ENCODE peak calls at places on chromosomes 11 and 22, in four cellular contexts. L is bronchial epithelial cell, T is hepatocyte, X is Peyer's patch. M is an unnamed sample.

GRCh38 chr22:23750374-23750743 is 553 bp downstream of the ZNF70 start:
- DNase-seq in T (no peak), L (no peak), X (no peak), M (no peak)

GRCh38 chr11:83249972-83250593 is 36.1 kb downstream of the CCDC90B start:
- DNase-seq in X (no peak), L (peak; percentile 48), T (peak; percentile 62), M (no peak)

GRCh38 chr11:101346591-101346990 is 217.0 kb upstream of the PGR start:
- DNase-seq in L (peak; percentile 16), X (no peak), T (no peak), M (no peak)

GRCh38 chr22:30284172-30284571 is 5.1 kb downstream of the CASTOR1 start:
- DNase-seq in X (no peak), L (no peak), T (no peak), M (no peak)

GRCh38 chr11:43504316-43504950 is 145.7 kb downstream of the TTC17 start:
- DNase-seq in T (no peak), L (peak; percentile 33), X (no peak), M (no peak)

GRCh38 chr22:43471186-43471585 is 59.4 kb downstream of the MPPED1 start:
- DNase-seq in L (no peak), X (no peak), T (no peak), M (no peak)

GRCh38 chr22:24178021-24178431 is 3.3 kb upstream of the SUSD2 start:
- DNase-seq in T (no peak), X (no peak), L (no peak), M (no peak)

GRCh38 chr22:39270280-39270679 is 25.5 kb upstream of the PDGFB start:
- DNase-seq in L (no peak), T (no peak), X (no peak), M (no peak)

GRCh38 chr11:98711011-98711410 is 309.7 kb upstream of the CNTN5 start:
- DNase-seq in T (no peak), X (no peak), L (no peak), M (no peak)

GRCh38 chr22:42385691-42386090 is 46.5 kb downstream of the NFAM1 start:
- DNase-seq in X (no peak), T (no peak), L (no peak), M (no peak)

GRCh38 chr22:42383287-42383686 is 48.9 kb downstream of the NFAM1 start:
- DNase-seq in T (no peak), L (no peak), X (no peak), M (no peak)

GRCh38 chr22:42383851-42384417 is 48.3 kb downstream of the NFAM1 start:
- DNase-seq in X (no peak), L (no peak), T (no peak), M (no peak)

GRCh38 chr22:42387631-42388030 is 44.6 kb downstream of the NFAM1 start:
- DNase-seq in T (no peak), X (no peak), L (no peak), M (no peak)

DNA sequence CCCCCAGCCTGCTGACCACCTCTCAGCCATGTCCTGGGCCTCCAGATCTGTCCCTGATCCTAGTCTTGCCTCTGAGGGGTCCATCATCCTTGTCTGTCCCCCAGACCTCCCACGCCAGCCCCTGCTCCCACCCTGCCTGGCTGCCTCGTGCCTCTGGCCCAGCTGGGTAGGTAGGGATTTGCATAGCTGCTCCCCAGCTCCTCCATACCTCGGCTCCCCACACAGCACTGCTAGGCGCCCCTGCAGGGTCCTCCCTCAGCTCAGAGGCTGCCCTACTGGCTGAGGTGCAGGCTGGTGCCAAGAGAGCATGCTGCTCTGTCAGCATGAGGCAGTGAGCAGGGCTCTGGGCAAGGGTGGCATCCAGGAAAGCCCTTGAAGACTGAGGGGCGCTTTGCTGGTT is 47.7 kb downstream of the NFAM1 start:
- DNase-seq in L (no peak), T (no peak), X (no peak), M (no peak)
- H3K4me3 ChIP-seq in L (no peak overlapping the region), T (no peak overlapping the region), X (no peak overlapping the region), M (no peak overlapping the region)

GRCh38 chr11:15695096-15695721 is 580.5 kb downstream of the INSC start:
- DNase-seq in X (no peak), L (no peak), T (no peak), M (no peak)
- TF ChIP-seq CTCF in X (no peak), L (no peak), T (no peak), M (no peak)

GRCh38 chr11:120211522-120212258 is 858 bp downstream of the OAF start:
- DNase-seq in X (peak; percentile 61), L (no peak), T (no peak), M (no peak)

GRCh38 chr11:120210651-120211521 is at the start of gene OAF:
- DNase-seq in L (peak; percentile 62), T (peak; percentile 87), X (peak; percentile 81), M (no peak)

GRCh38 chr11:120214581-120214980 is 3.7 kb downstream of the OAF start:
- DNase-seq in T (no peak), L (no peak), X (no peak), M (no peak)

GRCh38 chr11:120212259-120212888 is 1.5 kb downstream of the OAF start:
- DNase-seq in L (peak; percentile 51), T (no peak), X (no peak), M (no peak)

GRCh38 chr11:120212926-120213325 is 2.1 kb downstream of the OAF start:
- DNase-seq in X (peak; percentile 76), T (no peak), L (no peak), M (no peak)
- H3K4me3 ChIP-seq in X (peak overlapping the region; percentile 78), T (no peak overlapping the region), L (no peak overlapping the region), M (peak overlapping the region; percentile 94)

GRCh38 chr11:103110406-103110805 is 1.2 kb downstream of the DYNC2H1 start:
- DNase-seq in X (no peak), L (peak; percentile 43), T (peak; percentile 11), M (no peak)
- TF ChIP-seq CTCF in X (no peak), L (no peak), T (peak; percentile 34), M (peak; percentile 32)

DNA sequence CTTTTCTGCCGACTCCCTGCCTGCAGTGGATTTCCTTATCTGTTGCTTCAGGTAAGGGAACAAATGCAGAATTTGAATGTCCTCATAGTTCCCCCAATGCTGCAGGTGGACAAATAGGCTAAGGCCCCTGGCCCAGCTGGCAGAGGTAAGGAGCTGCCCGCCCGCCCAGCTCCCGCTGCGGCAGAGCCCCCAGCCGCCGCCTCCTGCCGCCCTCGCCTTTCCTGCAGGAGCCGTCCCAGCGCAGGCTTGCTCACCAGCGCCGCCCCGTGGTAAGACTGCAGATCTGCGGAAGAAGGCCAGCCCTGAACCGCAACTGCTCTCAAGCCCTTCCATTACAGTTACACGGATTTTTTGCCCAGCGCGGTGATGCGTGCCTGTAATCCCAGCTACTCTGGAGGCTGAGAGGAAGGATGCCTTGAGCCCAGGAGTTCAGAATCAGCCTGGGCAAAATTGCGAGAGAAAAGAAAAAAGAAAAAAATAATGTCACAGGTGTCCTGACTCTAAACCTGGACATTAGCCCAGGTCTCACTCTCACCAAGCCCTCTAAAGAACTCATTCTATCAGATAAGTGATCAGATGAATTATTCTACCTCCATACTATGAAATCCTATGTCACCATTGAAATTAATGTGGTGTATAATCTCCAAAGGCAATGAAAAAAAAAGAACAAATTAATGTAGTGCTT is 51.2 kb upstream of the EMID1 start:
- DNase-seq in X (peak; percentile 87), T (peak; percentile 86), L (peak; percentile 36), M (no peak)
- H3K4me3 ChIP-seq in X (peak overlapping the region; percentile 22), T (no peak overlapping the region), L (no peak overlapping the region), M (peak overlapping the region; percentile 46)

GRCh38 chr11:48024635-48025071 is 44.3 kb downstream of the PTPRJ start:
- DNase-seq in L (no peak), T (no peak), X (no peak), M (no peak)

GRCh38 chr11:48022445-48022844 is 42.1 kb downstream of the PTPRJ start:
- DNase-seq in L (no peak), T (no peak), X (no peak), M (no peak)

GRCh38 chr11:48025983-48026340 is 45.6 kb downstream of the PTPRJ start:
- DNase-seq in X (no peak), T (no peak), L (no peak), M (no peak)

GRCh38 chr11:48028909-48029685 is 48.7 kb downstream of the PTPRJ start:
- DNase-seq in T (no peak), L (peak; percentile 23), X (no peak), M (no peak)

DNA sequence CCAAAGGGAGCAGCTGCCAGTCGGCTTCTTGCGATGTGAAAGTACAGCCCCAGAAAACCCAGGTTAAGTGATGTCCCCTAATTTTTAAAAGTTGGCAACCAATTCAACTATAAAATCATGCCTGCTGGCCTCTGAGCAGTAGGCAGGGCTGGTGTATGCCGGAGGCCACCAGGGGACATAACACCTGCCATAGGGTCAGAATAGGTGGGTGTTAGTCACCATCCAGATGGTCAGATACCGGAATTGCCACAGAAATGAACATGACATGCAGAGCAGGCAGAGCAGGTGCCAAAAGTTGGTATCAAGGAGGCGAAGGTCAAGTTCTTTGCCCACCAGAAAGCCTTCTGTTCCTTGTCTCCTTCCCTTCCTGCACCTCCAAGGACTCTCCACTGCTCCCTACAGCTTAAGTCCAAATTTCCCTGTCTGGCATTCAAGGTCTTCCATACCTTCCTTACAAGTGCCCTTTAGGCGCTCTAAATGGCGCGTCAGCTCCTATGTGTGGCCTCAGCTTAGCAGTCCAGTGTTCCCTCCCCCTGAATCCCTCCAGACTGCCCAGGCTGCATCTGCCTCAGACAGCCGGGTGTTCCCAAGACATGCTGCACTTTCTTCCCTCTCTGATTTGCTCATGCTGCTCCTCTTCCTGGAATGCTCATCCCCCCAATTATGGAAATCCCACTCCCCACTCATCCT is 45.1 kb downstream of the PTPRJ start:
- DNase-seq in L (no peak), T (no peak), X (no peak), M (no peak)
- TF ChIP-seq CTCF in L (no peak), T (no peak), X (no peak), M (no peak)

DNA sequence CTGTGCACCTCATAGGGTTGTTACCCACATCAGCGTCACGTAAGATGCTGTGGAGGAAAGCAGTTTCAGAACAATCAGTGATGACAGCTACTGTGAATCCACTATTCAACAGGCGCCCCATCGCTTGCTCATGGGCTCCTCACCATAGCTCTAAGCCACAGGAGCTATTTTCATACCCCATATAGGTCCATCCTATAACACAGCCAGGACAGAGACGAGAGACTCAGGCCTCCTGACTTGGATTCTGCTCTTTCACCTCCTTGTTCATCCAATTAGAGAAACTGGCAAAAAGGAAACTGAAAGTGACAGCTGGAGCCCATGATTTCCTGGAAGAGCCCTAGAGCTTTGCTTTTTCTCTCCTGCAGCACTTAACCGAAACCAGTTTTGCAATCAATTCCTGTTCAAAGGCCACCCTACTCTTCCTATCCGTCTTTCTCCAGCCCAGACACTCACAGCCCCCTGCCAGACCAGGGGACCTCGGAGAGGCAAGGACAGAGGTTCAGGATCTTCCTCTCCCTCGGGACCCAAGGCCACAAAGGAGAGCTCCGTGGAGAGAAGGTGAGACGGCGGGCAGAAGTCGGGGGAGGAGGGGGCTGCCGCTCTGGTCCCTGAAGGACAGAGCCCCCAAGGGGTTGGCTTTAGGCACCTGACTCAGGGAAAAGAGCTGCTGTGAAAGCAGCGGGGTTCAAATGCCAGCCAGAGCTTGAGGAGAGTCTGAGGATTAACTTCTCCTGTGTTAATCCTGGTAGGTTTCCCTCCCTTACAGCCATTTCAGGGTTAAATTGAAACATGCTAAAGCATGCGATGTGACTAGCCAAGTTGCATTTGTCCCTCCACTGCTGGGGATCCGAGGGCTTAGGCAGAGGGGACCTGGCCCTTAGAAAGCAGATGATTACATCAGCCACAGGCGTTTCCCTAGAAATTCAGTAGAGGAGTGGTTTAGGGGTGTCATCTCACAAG is at the start of gene APOL6:
- DNase-seq in T (peak; percentile 75), X (peak; percentile 71), L (peak; percentile 49), M (peak; percentile 65)
- H3K4me3 ChIP-seq in T (peak within 1 kb of the TSS; percentile 37), X (peak within 1 kb of the TSS; percentile 75), L (peak within 1 kb of the TSS; percentile 49), M (peak within 1 kb of the TSS; percentile 75)